ENCODE peak calls at places on chromosomes 7 and 10, in nine cellular contexts. One of them, this sample, is unnamed.

GRCh38 chr7:70785427-70785826 is 346.5 kb upstream of the GALNT17 start:
- DNase-seq in A673: no peak
- DNase-seq in heart left ventricle: no peak
- DNase-seq in stimulated activated CD4-positive, alpha-beta T cell treated with anti-CD3 and anti-CD28 coated beads, Interleukin-2, amount 100 ng/mL, for 48 hours: no peak
- DNase-seq in BE2C: no peak
- DNase-seq in astrocyte of the spinal cord: no peak
- DNase-seq in activated naive CD8-positive, alpha-beta T cell treated with anti-CD3 and anti-CD28 coated beads for 36 hours: no peak
- DNase-seq in Daoy: no peak
- DNase-seq in lower lobe of right lung: no peak
- DNase-seq in this sample: no peak

GRCh38 chr7:15885678-15886077 is 199.2 kb upstream of the MEOX2 start:
- DNase-seq in A673: no peak
- DNase-seq in heart left ventricle: no peak
- DNase-seq in stimulated activated CD4-positive, alpha-beta T cell treated with anti-CD3 and anti-CD28 coated beads, Interleukin-2, amount 100 ng/mL, for 48 hours: no peak
- DNase-seq in BE2C: no peak
- DNase-seq in astrocyte of the spinal cord: no peak
- DNase-seq in activated naive CD8-positive, alpha-beta T cell treated with anti-CD3 and anti-CD28 coated beads for 36 hours: no peak
- DNase-seq in Daoy: no peak
- DNase-seq in lower lobe of right lung: no peak
- DNase-seq in this sample: no peak

GRCh38 chr7:131819891-131820290 is 263.5 kb upstream of the PODXL start:
- DNase-seq in A673: peak; percentile 77
- DNase-seq in heart left ventricle: no peak
- DNase-seq in stimulated activated CD4-positive, alpha-beta T cell treated with anti-CD3 and anti-CD28 coated beads, Interleukin-2, amount 100 ng/mL, for 48 hours: no peak
- DNase-seq in BE2C: no peak
- DNase-seq in astrocyte of the spinal cord: no peak
- DNase-seq in activated naive CD8-positive, alpha-beta T cell treated with anti-CD3 and anti-CD28 coated beads for 36 hours: no peak
- DNase-seq in Daoy: no peak
- DNase-seq in lower lobe of right lung: no peak
- DNase-seq in this sample: no peak

GRCh38 chr10:63466168-63466935 is 575 bp upstream of the JMJD1C start:
- DNase-seq in A673: peak; percentile 70
- DNase-seq in heart left ventricle: peak; percentile 68
- DNase-seq in stimulated activated CD4-positive, alpha-beta T cell treated with anti-CD3 and anti-CD28 coated beads, Interleukin-2, amount 100 ng/mL, for 48 hours: peak; percentile 11
- DNase-seq in BE2C: peak; percentile 50
- DNase-seq in astrocyte of the spinal cord: peak; percentile 70
- DNase-seq in activated naive CD8-positive, alpha-beta T cell treated with anti-CD3 and anti-CD28 coated beads for 36 hours: peak; percentile 28
- DNase-seq in Daoy: peak; percentile 60
- DNase-seq in lower lobe of right lung: peak; percentile 70
- DNase-seq in this sample: peak; percentile 78

GRCh38 chr10:84008878-84009277 is 130.4 kb upstream of the GHITM start:
- DNase-seq in A673: peak; percentile 76
- DNase-seq in heart left ventricle: no peak
- DNase-seq in stimulated activated CD4-positive, alpha-beta T cell treated with anti-CD3 and anti-CD28 coated beads, Interleukin-2, amount 100 ng/mL, for 48 hours: peak; percentile 30
- DNase-seq in BE2C: peak; percentile 58
- DNase-seq in astrocyte of the spinal cord: no peak
- DNase-seq in activated naive CD8-positive, alpha-beta T cell treated with anti-CD3 and anti-CD28 coated beads for 36 hours: peak; percentile 16
- DNase-seq in Daoy: no peak
- DNase-seq in lower lobe of right lung: no peak
- DNase-seq in this sample: no peak

GRCh38 chr10:976316-976715 is 11.9 kb upstream of the GTPBP4 start:
- DNase-seq in A673: no peak
- DNase-seq in heart left ventricle: no peak
- DNase-seq in stimulated activated CD4-positive, alpha-beta T cell treated with anti-CD3 and anti-CD28 coated beads, Interleukin-2, amount 100 ng/mL, for 48 hours: no peak
- DNase-seq in BE2C: no peak
- DNase-seq in astrocyte of the spinal cord: no peak
- DNase-seq in activated naive CD8-positive, alpha-beta T cell treated with anti-CD3 and anti-CD28 coated beads for 36 hours: no peak
- DNase-seq in Daoy: no peak
- DNase-seq in lower lobe of right lung: no peak
- DNase-seq in this sample: no peak

GRCh38 chr7:158957507-158957900 is 101.1 kb downstream of the DYNC2I1 start:
- DNase-seq in A673: no peak
- DNase-seq in heart left ventricle: no peak
- DNase-seq in stimulated activated CD4-positive, alpha-beta T cell treated with anti-CD3 and anti-CD28 coated beads, Interleukin-2, amount 100 ng/mL, for 48 hours: no peak
- DNase-seq in BE2C: peak; percentile 61
- DNase-seq in astrocyte of the spinal cord: no peak
- DNase-seq in activated naive CD8-positive, alpha-beta T cell treated with anti-CD3 and anti-CD28 coated beads for 36 hours: no peak
- DNase-seq in Daoy: no peak
- DNase-seq in lower lobe of right lung: no peak
- DNase-seq in this sample: no peak

GRCh38 chr7:17301491-17302101 is 3.1 kb downstream of the AHR start:
- DNase-seq in A673: peak; percentile 63
- DNase-seq in heart left ventricle: peak; percentile 34
- DNase-seq in stimulated activated CD4-positive, alpha-beta T cell treated with anti-CD3 and anti-CD28 coated beads, Interleukin-2, amount 100 ng/mL, for 48 hours: peak; percentile 52
- DNase-seq in BE2C: peak; percentile 39
- DNase-seq in astrocyte of the spinal cord: peak; percentile 77
- DNase-seq in activated naive CD8-positive, alpha-beta T cell treated with anti-CD3 and anti-CD28 coated beads for 36 hours: no peak
- DNase-seq in Daoy: peak; percentile 27
- DNase-seq in lower lobe of right lung: no peak
- DNase-seq in this sample: peak; percentile 67

GRCh38 chr7:147474862-147475261 is 1115.7 kb upstream of the C7orf33 start:
- DNase-seq in A673: no peak
- DNase-seq in heart left ventricle: no peak
- DNase-seq in stimulated activated CD4-positive, alpha-beta T cell treated with anti-CD3 and anti-CD28 coated beads, Interleukin-2, amount 100 ng/mL, for 48 hours: no peak
- DNase-seq in BE2C: no peak
- DNase-seq in astrocyte of the spinal cord: no peak
- DNase-seq in activated naive CD8-positive, alpha-beta T cell treated with anti-CD3 and anti-CD28 coated beads for 36 hours: no peak
- DNase-seq in Daoy: no peak
- DNase-seq in lower lobe of right lung: no peak
- DNase-seq in this sample: no peak

GRCh38 chr7:45924283-45924682 is 3.2 kb upstream of the IGFBP3 start:
- DNase-seq in A673: no peak
- DNase-seq in heart left ventricle: no peak
- DNase-seq in stimulated activated CD4-positive, alpha-beta T cell treated with anti-CD3 and anti-CD28 coated beads, Interleukin-2, amount 100 ng/mL, for 48 hours: no peak
- DNase-seq in BE2C: no peak
- DNase-seq in astrocyte of the spinal cord: peak; percentile 84
- DNase-seq in activated naive CD8-positive, alpha-beta T cell treated with anti-CD3 and anti-CD28 coated beads for 36 hours: no peak
- DNase-seq in Daoy: peak; percentile 95
- DNase-seq in lower lobe of right lung: no peak
- DNase-seq in this sample: peak; percentile 73

GRCh38 chr7:155051355-155051754 is 18.8 kb upstream of the HTR5A start:
- DNase-seq in A673: no peak
- DNase-seq in heart left ventricle: no peak
- DNase-seq in stimulated activated CD4-positive, alpha-beta T cell treated with anti-CD3 and anti-CD28 coated beads, Interleukin-2, amount 100 ng/mL, for 48 hours: no peak
- DNase-seq in BE2C: no peak
- DNase-seq in astrocyte of the spinal cord: no peak
- DNase-seq in activated naive CD8-positive, alpha-beta T cell treated with anti-CD3 and anti-CD28 coated beads for 36 hours: no peak
- DNase-seq in Daoy: no peak
- DNase-seq in lower lobe of right lung: no peak
- DNase-seq in this sample: no peak

GRCh38 chr10:132908621-132909295 is 33.6 kb downstream of the CFAP46 start:
- DNase-seq in A673: no peak
- DNase-seq in heart left ventricle: no peak
- DNase-seq in stimulated activated CD4-positive, alpha-beta T cell treated with anti-CD3 and anti-CD28 coated beads, Interleukin-2, amount 100 ng/mL, for 48 hours: no peak
- DNase-seq in BE2C: no peak
- DNase-seq in astrocyte of the spinal cord: no peak
- DNase-seq in activated naive CD8-positive, alpha-beta T cell treated with anti-CD3 and anti-CD28 coated beads for 36 hours: no peak
- DNase-seq in Daoy: no peak
- DNase-seq in lower lobe of right lung: no peak
- DNase-seq in this sample: no peak

GRCh38 chr7:104536956-104537355 is 208.6 kb downstream of the LHFPL3 start:
- DNase-seq in A673: no peak
- DNase-seq in heart left ventricle: no peak
- DNase-seq in stimulated activated CD4-positive, alpha-beta T cell treated with anti-CD3 and anti-CD28 coated beads, Interleukin-2, amount 100 ng/mL, for 48 hours: no peak
- DNase-seq in BE2C: no peak
- DNase-seq in astrocyte of the spinal cord: no peak
- DNase-seq in activated naive CD8-positive, alpha-beta T cell treated with anti-CD3 and anti-CD28 coated beads for 36 hours: no peak
- DNase-seq in Daoy: no peak
- DNase-seq in lower lobe of right lung: no peak
- DNase-seq in this sample: no peak

GRCh38 chr7:96093435-96093834 is 228.5 kb downstream of the SLC25A13 start:
- DNase-seq in A673: no peak
- DNase-seq in heart left ventricle: no peak
- DNase-seq in stimulated activated CD4-positive, alpha-beta T cell treated with anti-CD3 and anti-CD28 coated beads, Interleukin-2, amount 100 ng/mL, for 48 hours: no peak
- DNase-seq in BE2C: no peak
- DNase-seq in astrocyte of the spinal cord: peak; percentile 84
- DNase-seq in activated naive CD8-positive, alpha-beta T cell treated with anti-CD3 and anti-CD28 coated beads for 36 hours: no peak
- DNase-seq in Daoy: peak; percentile 36
- DNase-seq in lower lobe of right lung: no peak
- DNase-seq in this sample: peak; percentile 40

GRCh38 chr7:26279405-26279804 is 12.3 kb upstream of the SNX10 start:
- DNase-seq in A673: peak; percentile 44
- DNase-seq in heart left ventricle: no peak
- DNase-seq in stimulated activated CD4-positive, alpha-beta T cell treated with anti-CD3 and anti-CD28 coated beads, Interleukin-2, amount 100 ng/mL, for 48 hours: no peak
- DNase-seq in BE2C: no peak
- DNase-seq in astrocyte of the spinal cord: no peak
- DNase-seq in activated naive CD8-positive, alpha-beta T cell treated with anti-CD3 and anti-CD28 coated beads for 36 hours: peak; percentile 28
- DNase-seq in Daoy: peak; percentile 46
- DNase-seq in lower lobe of right lung: no peak
- DNase-seq in this sample: no peak

GRCh38 chr7:102433319-102434038 is at the start of gene ORAI2:
- DNase-seq in A673: peak; percentile 83
- DNase-seq in heart left ventricle: peak; percentile 82
- DNase-seq in stimulated activated CD4-positive, alpha-beta T cell treated with anti-CD3 and anti-CD28 coated beads, Interleukin-2, amount 100 ng/mL, for 48 hours: peak; percentile 77
- DNase-seq in BE2C: peak; percentile 91
- DNase-seq in astrocyte of the spinal cord: peak; percentile 62
- DNase-seq in activated naive CD8-positive, alpha-beta T cell treated with anti-CD3 and anti-CD28 coated beads for 36 hours: peak; percentile 90
- DNase-seq in Daoy: peak; percentile 92
- DNase-seq in lower lobe of right lung: peak; percentile 89
- DNase-seq in this sample: peak; percentile 72